ENCODE peak calls at places on chromosomes 1 and 21, in four cellular contexts. One of them, this sample, is unnamed.

GRCh38 chr21:44354775-44355771 is 1.7 kb downstream of the TRPM2 start:
- DNase-seq in GM12878: peak
- DNase-seq in HepG2: peak
- DNase-seq in K562: no peak
- DNase-seq in this sample: no peak

GRCh38 chr1:28640766-28641165 is 2.1 kb downstream of the TAF12 start:
- DNase-seq in K562: no peak
- DNase-seq in HepG2: peak
- DNase-seq in GM12878: no peak
- DNase-seq in this sample: no peak

GRCh38 chr1:199102239-199102638 is 463.4 kb downstream of the PTPRC start:
- DNase-seq in HepG2: no peak
- DNase-seq in GM12878: peak
- DNase-seq in K562: no peak
- DNase-seq in this sample: no peak

GRCh38 chr1:150273310-150273709 is 720 bp downstream of the C1orf54 start:
- DNase-seq in GM12878: no peak
- DNase-seq in HepG2: no peak
- DNase-seq in K562: no peak
- DNase-seq in this sample: no peak

GRCh38 chr1:85091647-85092295 is 43.5 kb upstream of the MCOLN3 start:
- DNase-seq in GM12878: no peak
- DNase-seq in HepG2: no peak
- DNase-seq in K562: no peak
- DNase-seq in this sample: no peak

GRCh38 chr1:65209005-65209885 is 61.2 kb downstream of the AK4 start:
- DNase-seq in HepG2: peak
- DNase-seq in K562: peak
- DNase-seq in GM12878: no peak
- DNase-seq in this sample: no peak

GRCh38 chr1:31019401-31019800 is 46.1 kb downstream of the PUM1 start:
- DNase-seq in K562: no peak
- DNase-seq in HepG2: no peak
- DNase-seq in GM12878: no peak
- DNase-seq in this sample: no peak

GRCh38 chr1:153752561-153753195 is 22.5 kb upstream of the SLC27A3 start:
- DNase-seq in GM12878: no peak
- DNase-seq in HepG2: no peak
- DNase-seq in K562: no peak
- DNase-seq in this sample: no peak

GRCh38 chr1:39882152-39882551 is 1.2 kb downstream of the TRIT1 start:
- DNase-seq in K562: no peak
- DNase-seq in GM12878: no peak
- DNase-seq in HepG2: no peak
- DNase-seq in this sample: no peak

GRCh38 chr1:112618114-112618720 is 724 bp downstream of the ST7L start:
- DNase-seq in HepG2: no peak
- DNase-seq in K562: no peak
- DNase-seq in GM12878: no peak
- DNase-seq in this sample: no peak

GRCh38 chr1:36516372-36517018 is 33.8 kb upstream of the CSF3R start:
- DNase-seq in K562: peak
- DNase-seq in GM12878: no peak
- DNase-seq in HepG2: peak
- DNase-seq in this sample: peak

GRCh38 chr1:220751130-220751529 is 3.0 kb downstream of the MTARC2 start:
- DNase-seq in HepG2: no peak
- DNase-seq in GM12878: no peak
- DNase-seq in K562: no peak
- DNase-seq in this sample: no peak

GRCh38 chr1:243763806-243764205 is 86.2 kb downstream of the AKT3 start:
- DNase-seq in GM12878: no peak
- DNase-seq in HepG2: no peak
- DNase-seq in K562: no peak
- DNase-seq in this sample: no peak

GRCh38 chr21:46459356-46460112 is 843 bp downstream of the DIP2A start:
- DNase-seq in GM12878: no peak
- DNase-seq in HepG2: no peak
- DNase-seq in K562: peak
- DNase-seq in this sample: peak

GRCh38 chr1:241985787-241986186 is 13.1 kb downstream of the MAP1LC3C start:
- DNase-seq in K562: peak
- DNase-seq in GM12878: no peak
- DNase-seq in HepG2: peak
- DNase-seq in this sample: peak
- TF ChIP-seq NR2C2 in K562: no peak
- TF ChIP-seq NR2C2 in GM12878: no peak
- TF ChIP-seq NR2C2 in HepG2: no peak
- TF ChIP-seq NR2C2 in this sample: no peak

DNA sequence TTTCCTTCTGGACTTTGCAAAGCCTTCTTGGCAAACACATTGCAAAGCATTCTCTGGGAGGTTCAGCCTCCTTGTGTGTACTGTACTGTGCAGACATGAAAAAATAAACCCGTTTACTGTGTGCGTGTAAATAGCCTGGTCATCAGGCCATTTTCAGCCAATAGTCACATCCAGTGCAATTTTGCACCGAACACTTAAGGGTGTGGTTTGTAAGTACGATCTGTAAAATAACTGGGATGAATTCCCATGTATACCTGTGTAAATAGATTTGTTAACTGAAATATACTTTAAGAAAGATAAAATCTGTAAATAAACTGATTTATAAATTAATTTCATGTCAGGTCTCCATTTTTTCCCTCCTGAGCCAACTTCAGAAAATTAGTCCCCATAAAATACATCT is 40.1 kb upstream of the QSOX1 start:
- DNase-seq in GM12878: no peak
- DNase-seq in HepG2: no peak
- DNase-seq in K562: no peak
- DNase-seq in this sample: no peak
- TF ChIP-seq NR2C2 in GM12878: no peak
- TF ChIP-seq NR2C2 in HepG2: no peak
- TF ChIP-seq NR2C2 in K562: no peak
- TF ChIP-seq NR2C2 in this sample: no peak

GRCh38 chr1:42684139-42684538 is 1.9 kb downstream of the YBX1 start:
- DNase-seq in HepG2: peak
- DNase-seq in K562: no peak
- DNase-seq in GM12878: no peak
- DNase-seq in this sample: no peak
- TF ChIP-seq NR2C2 in HepG2: no peak
- TF ChIP-seq NR2C2 in K562: no peak
- TF ChIP-seq NR2C2 in GM12878: no peak
- TF ChIP-seq NR2C2 in this sample: no peak

DNA sequence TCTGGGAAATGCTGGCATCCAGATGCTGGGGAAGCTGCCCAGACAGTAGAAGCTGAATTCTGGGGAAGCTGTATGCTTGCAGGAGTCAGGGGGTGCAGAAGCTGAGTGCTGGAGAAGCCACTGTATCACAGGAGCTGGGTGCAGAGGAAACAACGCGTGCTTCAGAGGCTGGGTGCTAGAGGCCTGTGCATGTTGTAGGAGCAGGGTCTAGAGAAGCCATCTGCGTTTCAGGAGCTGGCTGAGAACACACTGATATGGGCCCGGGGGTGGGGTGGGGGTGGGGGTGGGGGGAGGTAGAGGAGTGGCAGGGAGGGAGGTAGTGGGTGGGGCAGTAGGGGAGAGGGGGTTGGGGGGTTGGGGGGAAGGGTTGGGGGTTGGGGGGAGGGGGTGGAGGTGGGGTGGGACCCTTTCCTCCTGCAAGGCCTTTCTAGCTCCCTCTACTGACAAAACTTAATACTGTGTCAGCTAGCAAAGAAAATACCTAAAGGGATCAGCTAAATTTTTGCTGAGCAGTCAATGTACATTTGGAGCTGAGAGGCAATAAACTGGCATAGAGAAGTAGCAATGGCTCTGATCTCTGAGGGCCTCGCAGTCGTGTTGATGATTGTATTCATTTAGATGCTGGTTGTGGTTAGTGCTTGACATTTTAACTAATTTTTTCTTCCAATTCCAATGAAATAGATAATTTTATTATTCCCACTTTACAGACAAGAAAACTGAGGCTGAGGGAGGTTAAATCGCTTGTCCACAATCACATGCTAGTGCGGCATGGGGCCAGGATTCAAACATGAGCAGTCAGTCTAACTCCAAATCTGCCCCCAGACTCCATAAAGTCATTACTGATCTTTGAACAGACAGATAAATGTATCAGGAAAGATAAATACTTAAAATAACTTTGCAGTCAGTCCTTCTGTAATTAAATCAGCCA is 356.9 kb downstream of the DISC1 start:
- DNase-seq in K562: no peak
- DNase-seq in HepG2: no peak
- DNase-seq in GM12878: peak
- DNase-seq in this sample: no peak
- TF ChIP-seq NR2C2 in K562: no peak
- TF ChIP-seq NR2C2 in HepG2: no peak
- TF ChIP-seq NR2C2 in GM12878: no peak
- TF ChIP-seq NR2C2 in this sample: no peak

DNA sequence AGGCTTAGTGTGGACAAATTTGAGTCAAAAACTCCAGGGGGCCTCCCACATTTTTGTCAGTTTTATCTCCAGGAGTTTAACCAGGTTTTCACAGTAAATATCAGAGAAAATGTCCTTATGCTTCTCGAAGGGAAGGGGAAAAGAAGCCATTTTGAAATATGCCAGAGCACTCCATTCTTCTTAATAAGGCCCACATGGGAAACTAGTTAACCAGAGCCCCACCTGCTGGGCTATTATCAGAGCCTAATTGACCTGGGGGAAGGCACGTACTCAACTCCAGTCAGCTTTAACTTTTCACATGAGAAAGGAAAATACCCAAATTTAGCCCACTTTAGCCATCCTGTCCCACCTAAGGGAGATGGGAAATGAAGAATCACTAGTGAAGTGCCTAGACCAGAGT is 296.3 kb downstream of the PTBP2 start:
- DNase-seq in GM12878: no peak
- DNase-seq in K562: no peak
- DNase-seq in HepG2: peak
- DNase-seq in this sample: peak
- TF ChIP-seq NR2C2 in GM12878: no peak
- TF ChIP-seq NR2C2 in K562: no peak
- TF ChIP-seq NR2C2 in HepG2: no peak
- TF ChIP-seq NR2C2 in this sample: no peak

GRCh38 chr1:224095339-224095738 is 18.6 kb upstream of the FBXO28 start:
- DNase-seq in K562: no peak
- DNase-seq in GM12878: no peak
- DNase-seq in HepG2: no peak
- DNase-seq in this sample: no peak
- TF ChIP-seq NR2C2 in K562: no peak
- TF ChIP-seq NR2C2 in GM12878: no peak
- TF ChIP-seq NR2C2 in HepG2: no peak
- TF ChIP-seq NR2C2 in this sample: no peak

GRCh38 chr1:228270032-228270431 is 62.2 kb downstream of the OBSCN start:
- DNase-seq in K562: no peak
- DNase-seq in HepG2: no peak
- DNase-seq in GM12878: no peak
- DNase-seq in this sample: no peak
- TF ChIP-seq NR2C2 in K562: no peak
- TF ChIP-seq NR2C2 in HepG2: no peak
- TF ChIP-seq NR2C2 in GM12878: no peak
- TF ChIP-seq NR2C2 in this sample: no peak

This sample was measured in WTC11.